ENCODE peak calls at places on chromosome 6, in four cellular contexts. P is IMR-90, Z is GM12878, E is K562. K is an unnamed sample.
A peak's percentile ranks its signal among the peaks of the same experiment; 100 is the strongest.

GRCh38 chr6:13383280-13384163 is 55.2 kb upstream of the TBC1D7 start:
- DNase-seq in Z (peak; percentile 91), E (no peak), P (peak; percentile 54), K (no peak)

GRCh38 chr6:40164345-40164755 is 230.1 kb upstream of the MOCS1 start:
- DNase-seq in E (peak; percentile 91), Z (no peak), P (no peak), K (no peak)

GRCh38 chr6:7238900-7239589 is 74.0 kb downstream of the SSR1 start:
- DNase-seq in Z (no peak), P (peak; percentile 67), E (peak; percentile 86), K (peak; percentile 66)

GRCh38 chr6:38603492-38603891 is 36.2 kb downstream of the BTBD9 start:
- DNase-seq in Z (no peak), E (no peak), P (no peak), K (no peak)

GRCh38 chr6:152091851-152092341 is 284.4 kb downstream of the ESR1 start:
- DNase-seq in E (no peak), Z (no peak), P (peak; percentile 38), K (no peak)

GRCh38 chr6:167548451-167548850 is 223.6 kb downstream of the TTLL2 start:
- DNase-seq in E (no peak), P (no peak), Z (no peak), K (no peak)

GRCh38 chr6:22102671-22103070 is 194.2 kb downstream of the PRL start:
- DNase-seq in E (no peak), Z (peak; percentile 68), P (peak; percentile 27), K (no peak)

GRCh38 chr6:134630468-134631180 is 312.7 kb upstream of the SGK1 start:
- DNase-seq in Z (no peak), E (no peak), P (no peak), K (no peak)

GRCh38 chr6:80382796-80383195 is 276.3 kb downstream of the BCKDHB start:
- DNase-seq in E (no peak), Z (no peak), P (peak; percentile 49), K (peak; percentile 82)

GRCh38 chr6:110990835-110991576 is 9.2 kb downstream of the RPF2 start:
- DNase-seq in Z (no peak), P (no peak), E (no peak), K (no peak)

GRCh38 chr6:111973897-111974639 is 79.8 kb upstream of the CCN6 start:
- DNase-seq in Z (no peak), E (no peak), P (peak; percentile 79), K (no peak)

GRCh38 chr6:16727996-16728395 is 33.3 kb downstream of the ATXN1 start:
- DNase-seq in Z (no peak), P (no peak), E (no peak), K (no peak)

GRCh38 chr6:50657513-50657912 is 55.8 kb upstream of the TFAP2D start:
- DNase-seq in Z (no peak), P (no peak), E (no peak), K (no peak)

GRCh38 chr6:163370807-163371206 is 43.7 kb upstream of the QKI start:
- DNase-seq in Z (no peak), E (no peak), P (no peak), K (no peak)

GRCh38 chr6:106799008-106799952 is 169.9 kb downstream of the QRSL1 start:
- DNase-seq in P (peak; percentile 26), E (no peak), Z (peak; percentile 25), K (no peak)

GRCh38 chr6:166512567-166512966 is 73.9 kb downstream of the RAMACL start:
- DNase-seq in P (no peak), E (no peak), Z (no peak), K (no peak)

GRCh38 chr6:127266892-127267741 is 453 bp downstream of the RNF146 start:
- DNase-seq in E (peak; percentile 65), P (peak; percentile 32), Z (no peak), K (peak; percentile 79)

GRCh38 chr6:16196260-16196914 is 42.0 kb upstream of the GMPR start:
- DNase-seq in E (no peak), Z (no peak), P (no peak), K (no peak)

GRCh38 chr6:157143171-157143884 is 180.0 kb downstream of the TMEM242 start:
- DNase-seq in P (peak; percentile 98), E (no peak), Z (no peak), K (peak; percentile 91)

GRCh38 chr6:56046576-56046975 is 171.2 kb upstream of the BMP5 start:
- DNase-seq in P (peak; percentile 1), E (no peak), Z (no peak), K (peak; percentile 94)

GRCh38 chr6:24228681-24229255 is 102.8 kb downstream of the NRSN1 start:
- DNase-seq in Z (no peak), E (no peak), P (peak; percentile 6), K (no peak)

GRCh38 chr6:24229694-24230093 is 103.7 kb downstream of the NRSN1 start:
- DNase-seq in E (no peak), P (no peak), Z (no peak), K (no peak)

GRCh38 chr6:24225838-24226237 is 99.8 kb downstream of the NRSN1 start:
- DNase-seq in P (no peak), E (no peak), Z (no peak), K (no peak)

GRCh38 chr6:24231578-24231977 is 105.6 kb downstream of the NRSN1 start:
- DNase-seq in E (no peak), P (no peak), Z (no peak), K (no peak)

DNA sequence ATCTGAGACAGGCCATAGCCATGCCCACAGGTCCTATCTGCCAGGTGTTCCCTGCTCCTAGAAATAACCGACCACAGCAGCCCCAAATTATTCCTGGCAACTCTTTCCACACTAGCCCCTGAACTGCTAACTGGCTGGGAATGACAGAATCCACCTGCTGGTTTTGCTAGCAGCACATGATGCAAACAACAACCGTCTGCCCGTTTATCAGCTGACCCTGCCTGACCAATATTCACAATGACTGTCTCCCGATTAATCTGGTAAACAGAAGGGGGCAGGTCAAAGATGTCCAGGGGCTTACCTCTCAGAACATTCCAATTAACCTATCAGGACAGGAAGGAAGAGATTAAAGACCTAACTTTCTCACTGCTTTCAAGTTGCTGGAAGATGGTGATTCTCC is 101.5 kb downstream of the NRSN1 start:
- DNase-seq in P (no peak), Z (no peak), E (no peak), K (no peak)
- TF ChIP-seq FOS in P (no peak), Z (no peak), E (no peak), K (no peak)

DNA sequence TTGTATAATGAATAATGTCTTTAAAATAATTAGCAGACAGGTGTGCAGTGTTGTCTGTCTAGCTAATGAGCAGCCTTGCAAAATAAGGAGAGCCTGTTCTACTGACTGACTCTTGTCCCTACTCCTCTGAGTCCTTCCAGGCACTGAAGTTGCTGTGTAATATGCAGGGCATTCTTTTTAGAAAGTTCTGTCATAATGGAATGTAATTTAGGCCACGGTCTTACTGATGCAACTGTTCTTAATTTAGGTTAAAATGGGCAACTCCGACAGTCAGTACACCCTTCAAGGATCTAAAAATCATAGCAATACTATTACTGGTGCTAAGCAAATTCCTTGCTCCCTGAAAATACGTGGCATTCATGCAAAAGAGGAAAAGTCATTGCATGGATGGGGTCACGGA is 133.9 kb downstream of the TIAM2 start:
- DNase-seq in Z (no peak), P (no peak), E (no peak), K (no peak)
- TF ChIP-seq FOS in Z (no peak), P (no peak), E (no peak), K (no peak)

DNA sequence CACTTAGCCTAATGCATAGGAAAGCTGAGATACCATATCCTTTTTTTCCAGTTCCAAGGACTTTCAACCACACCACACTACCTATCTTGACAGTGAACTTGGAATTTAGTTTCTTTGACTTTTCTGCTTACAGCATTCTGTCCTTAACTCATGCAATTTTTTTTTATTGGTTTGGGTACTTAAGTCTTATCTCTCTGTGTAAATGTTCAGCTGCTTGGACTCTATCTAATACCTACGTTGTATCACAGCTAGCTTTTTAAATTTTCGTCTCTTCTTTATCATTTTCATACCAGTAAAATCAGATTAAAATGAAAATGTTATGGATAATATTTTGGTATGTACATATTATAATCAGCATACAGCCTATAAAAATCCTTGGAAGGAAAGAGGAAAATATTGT is 106.9 kb upstream of the ADGRF1 start:
- DNase-seq in P (no peak), E (no peak), Z (no peak), K (no peak)
- TF ChIP-seq FOS in P (no peak), E (no peak), Z (no peak), K (no peak)

GRCh38 chr6:30883476-30883742 is 910 bp upstream of the DDR1 start:
- DNase-seq in E (no peak), Z (no peak), P (no peak), K (no peak)

GRCh38 chr6:30883743-30884520 is at the start of gene DDR1:
- DNase-seq in Z (no peak), P (peak; percentile 54), E (peak; percentile 95), K (no peak)

GRCh38 chr6:30881987-30882763 is 2.1 kb upstream of the DDR1 start:
- DNase-seq in P (peak; percentile 77), Z (no peak), E (no peak), K (no peak)

GRCh38 chr6:30881392-30881986 is 2.8 kb upstream of the DDR1 start:
- DNase-seq in E (no peak), Z (no peak), P (no peak), K (no peak)

DNA sequence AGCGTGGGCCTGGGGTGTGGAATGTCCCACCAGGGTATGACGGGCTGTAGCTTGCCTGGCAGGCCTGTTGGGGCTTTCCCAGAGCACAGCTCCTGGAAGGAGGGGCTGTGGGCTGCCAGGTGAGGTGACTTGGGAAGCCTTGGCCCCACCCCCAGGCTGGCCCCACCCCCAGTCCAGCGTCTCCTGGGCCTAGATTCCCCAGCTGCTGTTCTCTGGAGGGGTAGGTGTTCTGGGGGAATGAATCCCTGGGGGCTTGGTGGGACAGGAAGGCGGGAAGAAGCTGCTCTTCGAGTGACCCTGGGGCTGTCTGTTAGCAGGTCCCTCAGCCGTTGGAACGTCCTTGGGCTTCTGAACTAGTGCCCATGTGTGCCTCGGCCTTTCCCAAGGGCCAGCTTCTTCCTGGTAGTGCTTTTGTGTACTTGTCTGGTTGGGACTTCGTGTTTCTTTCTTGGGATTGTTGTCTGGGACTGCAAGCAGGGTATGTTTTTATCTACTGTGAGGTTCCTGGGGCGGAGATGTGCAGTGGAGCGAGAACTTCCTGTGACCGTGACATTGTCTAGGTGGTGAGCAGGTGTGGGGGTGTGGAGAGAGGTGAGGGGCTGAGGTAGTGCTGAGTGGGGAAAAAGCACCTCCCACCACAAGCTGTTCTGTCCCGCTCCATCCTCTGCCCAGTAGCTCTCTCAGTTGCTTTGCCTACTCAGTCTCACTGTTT is 1.4 kb upstream of the DDR1 start:
- DNase-seq in Z (peak; percentile 59), E (peak; percentile 71), P (no peak), K (no peak)
- TF ChIP-seq FOS in Z (no peak), E (no peak), P (no peak), K (no peak)

GRCh38 chr6:46989384-46989783 is 52.7 kb downstream of the ADGRF1 start:
- DNase-seq in P (no peak), E (no peak), Z (no peak), K (peak; percentile 46)
- TF ChIP-seq FOS in P (no peak), E (no peak), Z (no peak), K (no peak)

K was measured in endothelial cell of umbilical vein.